ENCODE peak calls at places on chromosomes 1 and 21, in five cellular contexts. S is fibroblast of the aortic adventitia, P is GM13977, G is BJ, Z is esophagus squamous epithelium. Y is an unnamed sample.

GRCh38 chr1:84298688-84299535 is 2.6 kb upstream of the SAMD13 start:
- DNase-seq in S (peak; percentile 10), P (peak; percentile 72), G (no peak), Z (no peak), Y (peak; percentile 35)

GRCh38 chr1:151936653-151937052 is 27.3 kb upstream of the THEM4 start:
- DNase-seq in S (no peak), P (no peak), G (no peak), Z (no peak), Y (no peak)

GRCh38 chr1:35851175-35851869 is 31.7 kb upstream of the AGO1 start:
- DNase-seq in S (peak; percentile 90), P (no peak), G (peak; percentile 59), Z (no peak), Y (no peak)

GRCh38 chr1:203621559-203622130 is 5.0 kb upstream of the ATP2B4 start:
- DNase-seq in S (no peak), P (no peak), G (no peak), Z (no peak), Y (no peak)

GRCh38 chr1:174358344-174358743 is 89.4 kb upstream of the GPR52 start:
- DNase-seq in S (no peak), P (no peak), G (no peak), Z (no peak), Y (no peak)

GRCh38 chr1:178262101-178262500 is 168.2 kb downstream of the RASAL2 start:
- DNase-seq in S (peak; percentile 59), P (no peak), G (no peak), Z (no peak), Y (no peak)

GRCh38 chr1:164361927-164362326 is 197.1 kb upstream of the PBX1 start:
- DNase-seq in S (no peak), P (no peak), G (no peak), Z (no peak), Y (no peak)

GRCh38 chr1:223472057-223472456 is 78.8 kb downstream of the CCDC185 start:
- DNase-seq in S (no peak), P (no peak), G (no peak), Z (no peak), Y (no peak)

GRCh38 chr1:202616355-202616910 is 93.8 kb downstream of the SYT2 start:
- DNase-seq in S (no peak), P (no peak), G (no peak), Z (no peak), Y (no peak)

GRCh38 chr1:230948301-230948700 is 30.4 kb downstream of the TTC13 start:
- DNase-seq in S (no peak), P (no peak), G (no peak), Z (no peak), Y (no peak)

GRCh38 chr1:32743380-32744062 is 41.0 kb upstream of the SYNC start:
- DNase-seq in S (no peak), P (no peak), G (no peak), Z (no peak), Y (no peak)

GRCh38 chr1:150162862-150163706 is 13.4 kb downstream of the PLEKHO1 start:
- DNase-seq in S (peak; percentile 98), P (peak; percentile 78), G (peak; percentile 96), Z (peak; percentile 30), Y (no peak)

GRCh38 chr1:159580340-159580739 is 7.3 kb upstream of the APCS start:
- DNase-seq in S (no peak), P (peak; percentile 26), G (no peak), Z (no peak), Y (no peak)

GRCh38 chr1:212749924-212750535 is 41.5 kb downstream of the NSL1 start:
- DNase-seq in S (peak; percentile 89), P (peak; percentile 20), G (no peak), Z (no peak), Y (no peak)

GRCh38 chr1:11453742-11454442 is 25.1 kb upstream of the DISP3 start:
- DNase-seq in S (no peak), P (no peak), G (no peak), Z (no peak), Y (no peak)

GRCh38 chr1:18721776-18722175 is 91.1 kb downstream of the PAX7 start:
- DNase-seq in S (no peak), P (no peak), G (no peak), Z (no peak), Y (no peak)

GRCh38 chr1:54105736-54106269 is 47.0 kb downstream of the CDCP2 start:
- DNase-seq in S (no peak), P (no peak), G (no peak), Z (no peak), Y (no peak)

GRCh38 chr21:31974454-31974985 is 101.7 kb downstream of the HUNK start:
- DNase-seq in S (no peak), P (no peak), G (no peak), Z (no peak), Y (no peak)

DNA sequence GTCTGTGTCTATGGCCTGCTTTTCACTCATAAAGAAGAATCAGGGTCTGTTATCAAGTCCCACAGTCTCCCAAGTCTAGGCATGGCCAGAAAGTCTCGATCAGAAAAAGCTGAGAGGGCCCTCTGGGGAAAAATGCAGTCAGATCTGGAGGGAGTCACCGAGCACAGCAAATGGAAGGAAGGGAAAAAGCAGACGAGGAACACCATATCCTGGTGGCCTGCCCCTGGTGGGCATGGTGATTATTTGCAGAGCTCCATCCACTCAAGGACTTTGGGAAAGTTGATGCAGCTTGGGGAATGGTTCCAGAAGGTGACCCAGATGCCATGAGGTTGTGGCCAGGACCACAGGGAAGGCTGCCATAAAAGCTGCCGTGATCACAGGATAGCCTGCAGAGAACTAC is 189.1 kb downstream of the CLIC6 start:
- DNase-seq in S (no peak), P (no peak), G (no peak), Z (no peak), Y (no peak)
- TF ChIP-seq CTCF in S (peak; percentile 34), P (no peak), G (peak; percentile 43), Z (no peak), Y (no peak)

GRCh38 chr1:228308628-228309547 is 97.7 kb downstream of the TRIM11 start:
- DNase-seq in S (no peak), P (no peak), G (no peak), Z (no peak), Y (peak; percentile 41)
- TF ChIP-seq CTCF in S (no peak), P (no peak), G (peak; percentile 13), Z (no peak), Y (no peak)

DNA sequence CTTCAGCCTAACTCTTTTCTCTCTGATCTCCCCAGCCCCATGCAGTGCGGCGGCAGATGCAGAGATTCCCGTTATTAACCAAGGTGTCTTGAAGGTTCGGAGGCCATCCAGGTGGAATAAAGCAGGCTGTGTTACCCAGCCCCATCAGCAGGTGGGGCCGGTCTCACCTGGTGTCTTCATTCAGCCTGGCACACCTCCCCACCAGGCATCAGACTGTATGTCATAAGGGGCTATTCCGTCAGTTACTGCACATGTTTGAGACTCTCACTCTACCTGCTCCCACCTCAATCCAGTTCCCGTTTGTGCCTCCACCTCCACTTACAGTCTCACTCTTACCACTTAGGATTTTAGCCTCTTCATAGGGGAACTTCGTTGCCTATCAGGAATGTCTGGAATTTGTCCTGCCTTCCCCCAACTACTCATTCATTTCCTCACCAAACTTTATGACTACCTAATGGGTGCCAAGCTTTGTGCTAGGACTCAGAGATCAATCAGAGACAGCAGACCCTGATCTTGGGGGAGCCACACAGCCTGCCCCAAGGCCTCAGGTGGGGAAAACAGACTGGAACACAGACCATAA is 170.2 kb downstream of the PLPP3 start:
- DNase-seq in S (no peak), P (peak; percentile 19), G (no peak), Z (no peak), Y (no peak)
- TF ChIP-seq CTCF in S (no peak), P (peak; percentile 49), G (peak; percentile 31), Z (peak; percentile 60), Y (peak; percentile 23)

DNA sequence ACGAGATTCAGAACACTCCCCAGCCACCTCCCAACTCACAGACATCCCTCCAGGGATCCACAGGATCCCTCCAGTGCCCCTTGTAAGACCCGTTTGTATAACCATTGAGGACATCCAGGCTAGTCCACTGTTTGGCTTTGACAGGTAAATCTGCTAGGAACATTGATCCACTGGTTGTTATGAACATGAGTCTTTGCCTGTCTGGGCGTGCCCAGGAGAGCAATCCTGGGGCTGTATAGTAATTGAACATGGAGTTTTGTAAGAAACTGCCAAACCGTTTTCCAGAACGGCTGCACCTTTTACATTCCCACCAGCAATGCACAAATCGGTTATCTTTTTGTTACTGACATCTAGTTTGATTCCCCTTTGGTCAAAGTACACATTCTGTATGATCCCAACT is 88.8 kb downstream of the WDR4 start:
- DNase-seq in S (no peak), P (no peak), G (no peak), Z (no peak), Y (no peak)
- TF ChIP-seq CTCF in S (no peak), P (no peak), G (no peak), Z (no peak), Y (no peak)